ENCODE peak calls at places on chromosomes 5 and 9, in four cellular contexts. F is ovary, V is AG10803, P is choroid plexus epithelial cell. Z is an unnamed sample.

GRCh38 chr9:16158063-16158462 is 605.2 kb downstream of the CCDC171 start:
- DNase-seq in F (no peak), V (no peak), P (no peak), Z (no peak)

GRCh38 chr5:74241751-74242140 is 398.8 kb downstream of the ENC1 start:
- DNase-seq in F (no peak), V (peak; percentile 46), P (no peak), Z (no peak)

GRCh38 chr5:51960617-51961115 is 577.4 kb downstream of the ISL1 start:
- DNase-seq in F (no peak), V (no peak), P (peak; percentile 1), Z (peak; percentile 0)

GRCh38 chr5:94469889-94470288 is 148.5 kb downstream of the KIAA0825 start:
- DNase-seq in F (no peak), V (peak; percentile 77), P (peak; percentile 84), Z (no peak)

GRCh38 chr5:58849995-58850667 is 267.3 kb downstream of the RAB3C start:
- DNase-seq in F (no peak), V (peak; percentile 12), P (peak; percentile 70), Z (peak; percentile 56)

GRCh38 chr9:91734371-91734981 is 215.6 kb downstream of the ROR2 start:
- DNase-seq in F (peak; percentile 83), V (peak; percentile 50), P (peak; percentile 76), Z (peak; percentile 74)

GRCh38 chr5:68862560-68862959 is 231.3 kb upstream of the SLC30A5 start:
- DNase-seq in F (no peak), V (no peak), P (no peak), Z (no peak)

GRCh38 chr5:149892594-149892993 is 52.0 kb downstream of the PDE6A start:
- DNase-seq in F (no peak), V (no peak), P (no peak), Z (no peak)

GRCh38 chr5:159047081-159047480 is 52.6 kb downstream of the EBF1 start:
- DNase-seq in F (no peak), V (peak; percentile 60), P (peak; percentile 52), Z (no peak)

GRCh38 chr5:62354028-62354874 is 48.2 kb downstream of the KIF2A start:
- DNase-seq in F (no peak), V (peak; percentile 65), P (peak; percentile 85), Z (peak; percentile 73)

GRCh38 chr5:132895719-132896305 is 22.3 kb downstream of the LEAP2 start:
- DNase-seq in F (no peak), V (no peak), P (peak; percentile 37), Z (no peak)

GRCh38 chr9:95494022-95494415 is 22.8 kb downstream of the PTCH1 start:
- DNase-seq in F (no peak), V (no peak), P (no peak), Z (no peak)

GRCh38 chr5:72746736-72747135 is 69.7 kb upstream of the TNPO1 start:
- DNase-seq in F (no peak), V (peak; percentile 8), P (peak; percentile 43), Z (no peak)

GRCh38 chr9:38687389-38687842 is 32.5 kb downstream of the FAM240B start:
- DNase-seq in F (peak; percentile 42), V (no peak), P (peak; percentile 67), Z (peak; percentile 22)

GRCh38 chr9:71916834-71917534 is 5.5 kb downstream of the C9orf85 start:
- DNase-seq in F (no peak), V (no peak), P (no peak), Z (no peak)

GRCh38 chr5:94969174-94969573 is 315.7 kb downstream of the MCTP1 start:
- DNase-seq in F (no peak), V (peak; percentile 4), P (peak; percentile 75), Z (peak; percentile 65)

GRCh38 chr5:21398511-21398910 is 1410.5 kb upstream of the CDH18 start:
- DNase-seq in F (no peak), V (no peak), P (no peak), Z (no peak)

GRCh38 chr9:89961616-89962341 is 357.0 kb downstream of the GADD45G start:
- DNase-seq in F (no peak), V (peak; percentile 71), P (peak; percentile 28), Z (no peak)

GRCh38 chr5:37722236-37723146 is 117.3 kb downstream of the GDNF start:
- DNase-seq in F (no peak), V (peak; percentile 98), P (peak; percentile 90), Z (peak; percentile 68)

GRCh38 chr9:125343518-125344284 is 82.1 kb downstream of the GAPVD1 start:
- DNase-seq in F (no peak), V (peak; percentile 27), P (peak; percentile 87), Z (peak; percentile 63)

GRCh38 chr9:82882133-82882532 is 180.8 kb downstream of the RASEF start:
- DNase-seq in F (no peak), V (no peak), P (no peak), Z (no peak)

GRCh38 chr9:121499177-121499426 is 542 bp downstream of the GGTA1 start:
- DNase-seq in F (no peak), V (no peak), P (no peak), Z (no peak)
- H3K4me3 ChIP-seq in F (peak overlapping the region; percentile 48), V (peak overlapping the region; percentile 46), P (no peak overlapping the region), Z (peak overlapping the region; percentile 39)

GRCh38 chr5:172770675-172771438 is at the start of gene DUSP1:
- DNase-seq in F (peak; percentile 100), V (peak; percentile 98), P (peak; percentile 99), Z (peak; percentile 99)
- TF ChIP-seq CTCF in F (no peak), V (peak; percentile 23), P (peak; percentile 17), Z (no peak)

GRCh38 chr5:144191998-144192397 is 21.3 kb downstream of the KCTD16 start:
- DNase-seq in F (no peak), V (peak; percentile 75), P (peak; percentile 93), Z (peak; percentile 71)

GRCh38 chr5:144194148-144194547 is 23.5 kb downstream of the KCTD16 start:
- DNase-seq in F (no peak), V (no peak), P (peak; percentile 63), Z (no peak)

GRCh38 chr5:144187699-144188294 is 17.1 kb downstream of the KCTD16 start:
- DNase-seq in F (no peak), V (peak; percentile 99), P (peak; percentile 99), Z (peak; percentile 91)

GRCh38 chr5:144189800-144190429 is 19.2 kb downstream of the KCTD16 start:
- DNase-seq in F (no peak), V (peak; percentile 37), P (peak; percentile 88), Z (peak; percentile 73)

GRCh38 chr5:144191461-144191860 is 20.8 kb downstream of the KCTD16 start:
- DNase-seq in F (no peak), V (no peak), P (no peak), Z (no peak)
- H3K4me3 ChIP-seq in F (no peak overlapping the region), V (no peak overlapping the region), P (no peak overlapping the region), Z (no peak overlapping the region)

GRCh38 chr5:176800024-176800423 is 10.3 kb upstream of the UNC5A start:
- DNase-seq in F (no peak), V (no peak), P (no peak), Z (no peak)

GRCh38 chr5:176799488-176799887 is 10.9 kb upstream of the UNC5A start:
- DNase-seq in F (no peak), V (no peak), P (no peak), Z (no peak)

GRCh38 chr5:176797456-176798093 is 12.8 kb upstream of the UNC5A start:
- DNase-seq in F (no peak), V (no peak), P (no peak), Z (no peak)

GRCh38 chr5:176798094-176798876 is 12.1 kb upstream of the UNC5A start:
- DNase-seq in F (no peak), V (no peak), P (no peak), Z (no peak)

GRCh38 chr5:176798949-176799348 is 11.4 kb upstream of the UNC5A start:
- DNase-seq in F (no peak), V (no peak), P (no peak), Z (no peak)
- TF ChIP-seq CTCF in F (no peak), V (no peak), P (no peak), Z (no peak)

DNA sequence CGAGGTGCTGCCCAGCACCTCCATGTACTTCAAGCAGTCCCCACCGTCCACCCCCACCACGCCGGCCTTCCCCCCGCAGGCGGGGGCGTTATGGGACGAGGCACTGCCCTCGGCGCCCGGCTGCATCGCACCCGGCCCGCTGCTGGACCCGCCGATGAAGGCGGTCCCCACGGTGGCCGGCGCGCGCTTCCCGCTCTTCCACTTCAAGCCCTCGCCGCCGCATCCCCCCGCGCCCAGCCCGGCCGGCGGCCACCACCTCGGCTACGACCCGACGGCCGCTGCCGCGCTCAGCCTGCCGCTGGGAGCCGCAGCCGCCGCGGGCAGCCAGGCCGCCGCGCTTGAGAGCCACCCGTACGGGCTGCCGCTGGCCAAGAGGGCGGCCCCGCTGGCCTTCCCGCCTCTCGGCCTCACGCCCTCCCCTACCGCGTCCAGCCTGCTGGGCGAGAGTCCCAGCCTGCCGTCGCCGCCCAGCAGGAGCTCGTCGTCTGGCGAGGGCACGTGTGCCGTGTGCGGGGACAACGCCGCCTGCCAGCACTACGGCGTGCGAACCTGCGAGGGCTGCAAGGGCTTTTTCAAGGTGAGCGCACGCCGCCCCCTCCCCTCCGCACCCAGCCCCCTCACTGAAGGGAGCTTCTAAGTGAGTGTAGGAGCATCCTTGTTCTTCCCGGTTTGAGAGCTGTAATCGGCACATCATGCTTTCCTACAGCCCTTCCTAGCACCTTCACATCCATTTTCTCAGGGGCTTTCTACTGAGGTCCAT is 6.9 kb downstream of the NR4A3 start:
- DNase-seq in F (peak; percentile 40), V (no peak), P (peak; percentile 18), Z (no peak)
- H3K4me3 ChIP-seq in F (no peak overlapping the region), V (no peak overlapping the region), P (peak overlapping the region; percentile 32), Z (no peak overlapping the region)

GRCh38 chr5:98275980-98276379 is 497.5 kb upstream of the RGMB start:
- DNase-seq in F (no peak), V (no peak), P (no peak), Z (no peak)
- TF ChIP-seq CTCF in F (no peak), V (no peak), P (peak; percentile 27), Z (peak; percentile 9)

DNA sequence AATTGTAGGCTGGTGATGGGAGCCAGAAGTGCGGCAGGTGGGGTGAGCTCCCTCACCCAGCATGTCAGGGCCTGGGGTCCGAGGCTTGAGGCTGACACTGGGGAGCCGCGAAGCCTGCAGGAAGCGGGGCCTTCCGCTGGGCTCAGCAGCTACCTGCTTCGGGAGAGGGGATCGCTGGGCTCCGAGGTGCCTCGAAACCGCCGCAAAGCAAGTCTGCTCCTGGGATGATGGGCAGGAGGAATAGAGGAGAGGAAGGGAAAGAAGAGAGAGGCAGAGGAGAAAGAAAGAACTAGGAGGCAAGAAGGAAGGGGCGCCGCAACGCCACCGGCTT is 1.5 kb upstream of the PRDM12 start:
- DNase-seq in F (no peak), V (no peak), P (no peak), Z (no peak)
- H3K4me3 ChIP-seq in F (no peak overlapping the region), V (no peak overlapping the region), P (no peak overlapping the region), Z (no peak overlapping the region)

DNA sequence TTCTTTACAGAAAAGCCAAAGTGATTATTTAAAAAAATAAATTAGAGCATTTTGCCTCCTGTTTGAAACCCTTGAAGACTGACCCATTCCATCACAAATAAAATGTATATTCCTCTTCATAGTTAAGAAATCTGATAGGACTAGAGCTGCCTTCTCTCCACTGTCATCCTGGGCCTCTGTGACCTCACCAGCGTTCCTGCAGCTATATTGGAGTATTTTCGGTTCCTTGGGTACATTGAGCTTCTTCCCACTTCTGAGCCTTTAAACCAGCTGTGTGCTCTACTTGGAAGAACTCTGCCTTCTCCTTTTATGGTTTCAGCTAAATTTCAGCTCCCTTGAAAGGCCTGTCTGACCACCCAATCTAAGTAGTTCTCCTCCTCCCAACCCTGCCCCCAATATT is 99.1 kb upstream of the ABCA1 start:
- DNase-seq in F (no peak), V (no peak), P (no peak), Z (no peak)
- TF ChIP-seq CTCF in F (no peak), V (no peak), P (no peak), Z (no peak)

Z was measured in cardiac fibroblast.